ENCODE peak calls at places on chromosome 11, in ten cellular contexts. L, Q, U, I, M, S, X, F, V and E are unnamed samples.

GRCh38 chr11:1932681-1933080 is 13.2 kb downstream of the TNNT3 start:
- DNase-seq in L (no peak), Q (no peak), U (no peak), I (no peak), M (no peak), S (no peak), X (no peak), F (no peak), V (no peak), E (no peak)

GRCh38 chr11:123055132-123055924 is 6.6 kb downstream of the HSPA8 start:
- DNase-seq in L (no peak), Q (no peak), U (no peak), I (no peak), M (no peak), S (no peak), X (no peak), F (no peak), V (no peak), E (no peak)

GRCh38 chr11:31645747-31646146 is 136.2 kb downstream of the ELP4 start:
- DNase-seq in L (peak), Q (no peak), U (peak), I (no peak), M (no peak), S (peak), X (no peak), F (no peak), V (peak), E (no peak)

GRCh38 chr11:102312656-102313055 is 4.6 kb upstream of the BIRC3 start:
- DNase-seq in L (peak), Q (no peak), U (peak), I (no peak), M (no peak), S (no peak), X (no peak), F (no peak), V (no peak), E (no peak)

GRCh38 chr11:119990306-119991021 is 147.4 kb downstream of the TRIM29 start:
- DNase-seq in L (no peak), Q (no peak), U (peak), I (no peak), M (peak), S (peak), X (no peak), F (peak), V (no peak), E (no peak)

GRCh38 chr11:103953797-103954495 is 82.5 kb upstream of the DDI1 start:
- DNase-seq in L (no peak), Q (no peak), U (no peak), I (no peak), M (no peak), S (no peak), X (no peak), F (no peak), V (no peak), E (no peak)

GRCh38 chr11:130606781-130607511 is 158.5 kb downstream of the ADAMTS15 start:
- DNase-seq in L (no peak), Q (no peak), U (no peak), I (no peak), M (peak), S (peak), X (no peak), F (peak), V (no peak), E (no peak)

GRCh38 chr11:91178366-91178765 is 955.5 kb upstream of the CHORDC1 start:
- DNase-seq in L (no peak), Q (no peak), U (peak), I (no peak), M (no peak), S (no peak), X (no peak), F (no peak), V (no peak), E (no peak)

GRCh38 chr11:77619576-77620198 is 17.9 kb downstream of the CLNS1A start:
- DNase-seq in L (peak), Q (peak), U (peak), I (no peak), M (no peak), S (no peak), X (peak), F (no peak), V (no peak), E (no peak)

GRCh38 chr11:106306942-106307341 is 229.5 kb downstream of the AASDHPPT start:
- DNase-seq in L (no peak), Q (no peak), U (no peak), I (no peak), M (no peak), S (no peak), X (no peak), F (no peak), V (no peak), E (no peak)